ENCODE peak calls at places on chromosomes 13 and 19, in ten cellular contexts. R, K, L, Z, W, U, C, E, O and B are unnamed samples.

GRCh38 chr13:18959229-18959628 is 222.4 kb downstream of the TUBA3C start:
- DNase-seq in W (no peak), K (no peak), L (no peak), U (no peak), C (no peak), R (no peak), E (no peak), Z (no peak), O (no peak), B (no peak)

GRCh38 chr19:51131780-51132680 is 7.3 kb downstream of the SIGLEC9 start:
- DNase-seq in Z (no peak), R (no peak), U (no peak), E (no peak), C (no peak), O (no peak), L (no peak), K (peak), W (no peak), B (no peak)

GRCh38 chr13:89363144-89363543 is 1692.0 kb downstream of the SLITRK5 start:
- DNase-seq in W (no peak), U (peak), L (no peak), Z (no peak), C (no peak), K (no peak), E (peak), O (no peak), R (no peak), B (no peak)

GRCh38 chr13:72782717-72783116 is 784 bp downstream of the PIBF1 start:
- DNase-seq in R (peak), C (peak), U (no peak), E (no peak), L (no peak), W (no peak), Z (no peak), O (no peak), K (no peak), B (no peak)

GRCh38 chr13:67619987-67620386 is 389.9 kb upstream of the PCDH9 start:
- DNase-seq in K (no peak), Z (peak), R (no peak), C (no peak), U (no peak), W (no peak), L (no peak), E (no peak), O (no peak), B (peak)

GRCh38 chr19:29812080-29812880 is 489 bp downstream of the CCNE1 start:
- DNase-seq in E (peak), Z (no peak), W (no peak), L (no peak), K (no peak), C (peak), O (peak), R (no peak), U (peak), B (no peak)

GRCh38 chr13:45361596-45362206 is 20.7 kb upstream of the TPT1 start:
- DNase-seq in Z (no peak), U (no peak), R (peak), O (no peak), E (no peak), L (no peak), C (no peak), K (peak), W (no peak), B (peak)

GRCh38 chr19:45496349-45496953 is 396 bp downstream of the RTN2 start:
- DNase-seq in Z (no peak), O (peak), K (peak), E (no peak), W (no peak), U (peak), L (peak), R (no peak), C (peak), B (no peak)

GRCh38 chr19:2888739-2889224 is 11.9 kb upstream of the ZNF57 start:
- DNase-seq in L (peak), U (peak), K (no peak), W (no peak), Z (no peak), O (no peak), E (no peak), R (no peak), C (no peak), B (no peak)

GRCh38 chr13:20069956-20070355 is 90.9 kb downstream of the GJA3 start:
- DNase-seq in O (no peak), U (no peak), K (no peak), W (no peak), R (no peak), Z (no peak), C (no peak), L (no peak), E (no peak), B (no peak)

GRCh38 chr19:18629166-18630088 is 7.4 kb upstream of the KLHL26 start:
- DNase-seq in E (no peak), C (no peak), K (no peak), W (no peak), R (no peak), Z (peak), L (no peak), O (no peak), U (no peak), B (no peak)

GRCh38 chr19:3184847-3185481 is 766 bp upstream of the NCLN start:
- DNase-seq in Z (peak), E (no peak), U (peak), K (no peak), W (peak), O (no peak), R (peak), L (no peak), C (peak), B (peak)

GRCh38 chr13:63336549-63336948 is 1920.9 kb upstream of the PCDH20 start:
- DNase-seq in C (no peak), U (no peak), O (no peak), R (no peak), W (no peak), L (no peak), Z (no peak), E (no peak), K (no peak), B (no peak)

GRCh38 chr13:109787135-109787954 is 962 bp upstream of the IRS2 start:
- DNase-seq in E (no peak), U (peak), K (peak), R (peak), Z (no peak), W (peak), L (peak), O (peak), C (peak), B (no peak)

GRCh38 chr19:36032251-36033104 is at the start of gene CLIP3:
- DNase-seq in C (peak), O (peak), L (peak), K (peak), E (peak), Z (no peak), R (peak), W (peak), U (no peak), B (no peak)

GRCh38 chr19:29526730-29527499 is 1.1 kb downstream of the VSTM2B start:
- DNase-seq in K (peak), C (peak), Z (no peak), O (peak), R (no peak), U (no peak), L (no peak), W (no peak), E (peak), B (no peak)

GRCh38 chr13:108834193-108834592 is 204.8 kb downstream of the MYO16 start:
- DNase-seq in E (no peak), R (no peak), L (no peak), C (no peak), K (no peak), W (no peak), U (no peak), O (no peak), Z (no peak), B (no peak)

GRCh38 chr19:35120898-35121297 is 5.3 kb downstream of the FXYD3 start:
- DNase-seq in L (no peak), O (no peak), E (no peak), R (no peak), U (no peak), K (peak), C (no peak), Z (no peak), W (no peak), B (no peak)

GRCh38 chr13:99496322-99497142 is 4.7 kb upstream of the TM9SF2 start:
- DNase-seq in Z (no peak), K (peak), U (no peak), R (peak), E (peak), O (no peak), L (peak), W (peak), C (no peak), B (no peak)